ENCODE peak calls at places on chromosomes 16 and 17, in nine cellular contexts. J is transverse colon, Y is H1, S is GM12878, L is HepG2, F is sigmoid colon, C is K562, I is suprapubic skin, E is SK-N-SH. G is an unnamed sample.

GRCh38 chr16:57297856-57298255 is 13.4 kb upstream of the PLLP start:
- DNase-seq in J (no peak), Y (no peak), S (no peak), L (no peak), F (peak), C (no peak), I (no peak), E (no peak), G (no peak)

GRCh38 chr16:49457196-49457595 is 83.6 kb downstream of the C16orf78 start:
- DNase-seq in J (no peak), Y (no peak), S (no peak), L (no peak), F (no peak), C (no peak), I (peak), E (no peak), G (no peak)

GRCh38 chr17:10798332-10798749 is 5.6 kb downstream of the TMEM238L start:
- DNase-seq in J (peak), Y (no peak), S (no peak), L (no peak), F (no peak), C (no peak), I (no peak), E (no peak), G (no peak)

GRCh38 chr16:27291106-27291505 is 22.5 kb upstream of the NSMCE1 start:
- DNase-seq in J (no peak), Y (no peak), S (no peak), L (no peak), F (no peak), C (no peak), I (no peak), E (no peak), G (no peak)

GRCh38 chr16:65176603-65177002 is 54.7 kb upstream of the CDH11 start:
- DNase-seq in J (peak), Y (no peak), S (no peak), L (no peak), F (peak), C (no peak), I (no peak), E (no peak), G (no peak)

GRCh38 chr16:24515186-24515585 is 24.2 kb upstream of the RBBP6 start:
- DNase-seq in J (no peak), Y (no peak), S (no peak), L (no peak), F (no peak), C (no peak), I (no peak), E (no peak), G (no peak)

GRCh38 chr16:89829630-89830437 is 1.6 kb downstream of the SPIRE2 start:
- DNase-seq in J (peak), Y (no peak), S (no peak), L (peak), F (no peak), C (no peak), I (no peak), E (no peak), G (no peak)

GRCh38 chr17:12789075-12789975 is at the start of gene ARHGAP44:
- DNase-seq in J (peak), Y (peak), S (no peak), L (peak), F (peak), C (peak), I (no peak), E (peak), G (no peak)

GRCh38 chr17:78559749-78560368 is 17.3 kb downstream of the DNAH17 start:
- DNase-seq in J (no peak), Y (peak), S (no peak), L (no peak), F (no peak), C (peak), I (no peak), E (no peak), G (no peak)

GRCh38 chr17:15957206-15957605 is 12.3 kb downstream of the ADORA2B start:
- DNase-seq in J (no peak), Y (no peak), S (no peak), L (no peak), F (peak), C (peak), I (no peak), E (no peak), G (no peak)

GRCh38 chr17:7355053-7355452 is at the start of gene TMEM95:
- DNase-seq in J (peak), Y (no peak), S (no peak), L (no peak), F (peak), C (no peak), I (no peak), E (no peak), G (no peak)

GRCh38 chr16:56477096-56477878 is 25.9 kb downstream of the OGFOD1 start:
- DNase-seq in J (no peak), Y (no peak), S (no peak), L (peak), F (no peak), C (peak), I (no peak), E (no peak), G (no peak)

GRCh38 chr16:81510016-81510415 is 65.4 kb downstream of the CMIP start:
- DNase-seq in J (no peak), Y (no peak), S (no peak), L (no peak), F (no peak), C (no peak), I (no peak), E (no peak), G (no peak)

GRCh38 chr16:74666010-74666421 is 661 bp downstream of the RFWD3 start:
- DNase-seq in J (no peak), Y (no peak), S (no peak), L (no peak), F (no peak), C (no peak), I (no peak), E (no peak), G (no peak)

GRCh38 chr17:17985555-17985954 is 12.9 kb downstream of the DRC3 start:
- DNase-seq in J (no peak), Y (no peak), S (no peak), L (no peak), F (no peak), C (no peak), I (no peak), E (peak), G (no peak)

GRCh38 chr16:1772362-1772907 is at the start of gene EME2:
- DNase-seq in J (peak), Y (no peak), S (no peak), L (peak), F (no peak), C (peak), I (no peak), E (peak), G (no peak)

GRCh38 chr17:78873519-78874340 is 29.3 kb downstream of the CEP295NL start:
- DNase-seq in J (no peak), Y (no peak), S (no peak), L (no peak), F (no peak), C (no peak), I (no peak), E (peak), G (no peak)

GRCh38 chr17:46162871-46163270 is 30.4 kb downstream of the KANSL1 start:
- DNase-seq in J (no peak), Y (no peak), S (no peak), L (no peak), F (no peak), C (no peak), I (no peak), E (no peak), G (no peak)

GRCh38 chr16:65679785-65680184 is 557.9 kb upstream of the CDH11 start:
- DNase-seq in J (no peak), Y (no peak), S (no peak), L (no peak), F (no peak), C (no peak), I (no peak), E (no peak), G (no peak)

GRCh38 chr17:42380935-42381334 is 7.3 kb downstream of the STAT3 start:
- DNase-seq in J (no peak), Y (no peak), S (no peak), L (peak), F (no peak), C (no peak), I (no peak), E (no peak), G (no peak)

DNA sequence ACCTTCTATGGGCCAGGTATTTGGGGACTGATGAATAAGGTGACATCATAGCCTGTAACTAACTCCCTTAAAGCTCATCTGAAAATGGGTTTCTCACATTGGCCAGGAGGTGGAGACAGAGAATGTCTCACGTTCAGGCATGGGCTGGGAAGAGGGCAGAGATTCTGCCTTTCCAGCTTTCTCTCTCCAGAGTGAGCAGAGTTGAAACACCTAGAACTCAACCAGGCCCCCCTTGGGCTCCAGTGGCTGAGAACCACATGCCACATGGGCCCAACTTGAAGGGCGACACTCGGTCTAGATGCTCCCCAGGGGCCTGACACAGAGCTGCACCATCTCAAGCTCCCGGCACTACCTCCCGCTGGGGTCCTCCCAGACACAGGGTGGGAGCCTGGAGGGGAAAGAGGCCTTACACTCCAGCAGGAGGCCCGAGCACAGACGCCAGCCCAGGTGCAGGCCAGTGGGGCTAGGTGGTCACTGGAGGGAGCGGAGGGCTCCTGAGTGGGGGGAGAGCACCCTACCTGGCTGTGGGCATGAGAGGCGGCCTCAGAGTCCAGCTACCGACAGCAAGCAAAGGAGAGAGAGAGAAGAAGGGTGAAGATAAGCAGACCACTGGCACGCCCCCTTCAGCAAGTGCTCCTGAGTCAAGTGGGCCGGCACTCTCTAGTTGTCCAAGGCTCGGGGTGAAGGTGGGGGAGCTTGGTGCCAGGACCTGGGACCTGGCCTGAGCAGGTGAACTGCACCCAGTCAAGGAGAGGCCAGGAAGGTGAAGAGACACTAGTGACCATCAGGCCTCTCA is 55.9 kb downstream of the MYO18A start:
- DNase-seq in J (no peak), Y (no peak), S (no peak), L (peak), F (no peak), C (peak), I (no peak), E (peak), G (no peak)
- TF ChIP-seq POLR2AphosphoS5 in J (no peak), Y (no peak), S (no peak), L (no peak), F (no peak), C (no peak), I (no peak), E (no peak), G (no peak)

GRCh38 chr16:72487283-72487682 is 315.3 kb upstream of the PMFBP1 start:
- DNase-seq in J (no peak), Y (no peak), S (no peak), L (no peak), F (no peak), C (no peak), I (no peak), E (no peak), G (no peak)

GRCh38 chr16:72480926-72481325 is 309.0 kb upstream of the PMFBP1 start:
- DNase-seq in J (no peak), Y (no peak), S (no peak), L (no peak), F (no peak), C (no peak), I (no peak), E (no peak), G (no peak)

GRCh38 chr16:72481419-72481818 is 309.5 kb upstream of the PMFBP1 start:
- DNase-seq in J (no peak), Y (no peak), S (no peak), L (no peak), F (no peak), C (no peak), I (no peak), E (no peak), G (no peak)

GRCh38 chr16:72482695-72483094 is 310.7 kb upstream of the PMFBP1 start:
- DNase-seq in J (no peak), Y (no peak), S (no peak), L (no peak), F (no peak), C (no peak), I (no peak), E (no peak), G (no peak)
- TF ChIP-seq EP300 in J (no peak), Y (no peak), S (no peak), L (no peak), F (no peak), C (no peak), I (no peak), E (no peak), G (no peak)

GRCh38 chr16:88439016-88439415 is 14.1 kb upstream of the ZFPM1 start:
- DNase-seq in J (no peak), Y (no peak), S (no peak), L (no peak), F (no peak), C (no peak), I (no peak), E (no peak), G (no peak)
- H3K27ac ChIP-seq in J (no peak), Y (no peak), S (no peak), L (no peak), F (no peak), C (no peak), I (no peak), E (no peak), G (no peak)

DNA sequence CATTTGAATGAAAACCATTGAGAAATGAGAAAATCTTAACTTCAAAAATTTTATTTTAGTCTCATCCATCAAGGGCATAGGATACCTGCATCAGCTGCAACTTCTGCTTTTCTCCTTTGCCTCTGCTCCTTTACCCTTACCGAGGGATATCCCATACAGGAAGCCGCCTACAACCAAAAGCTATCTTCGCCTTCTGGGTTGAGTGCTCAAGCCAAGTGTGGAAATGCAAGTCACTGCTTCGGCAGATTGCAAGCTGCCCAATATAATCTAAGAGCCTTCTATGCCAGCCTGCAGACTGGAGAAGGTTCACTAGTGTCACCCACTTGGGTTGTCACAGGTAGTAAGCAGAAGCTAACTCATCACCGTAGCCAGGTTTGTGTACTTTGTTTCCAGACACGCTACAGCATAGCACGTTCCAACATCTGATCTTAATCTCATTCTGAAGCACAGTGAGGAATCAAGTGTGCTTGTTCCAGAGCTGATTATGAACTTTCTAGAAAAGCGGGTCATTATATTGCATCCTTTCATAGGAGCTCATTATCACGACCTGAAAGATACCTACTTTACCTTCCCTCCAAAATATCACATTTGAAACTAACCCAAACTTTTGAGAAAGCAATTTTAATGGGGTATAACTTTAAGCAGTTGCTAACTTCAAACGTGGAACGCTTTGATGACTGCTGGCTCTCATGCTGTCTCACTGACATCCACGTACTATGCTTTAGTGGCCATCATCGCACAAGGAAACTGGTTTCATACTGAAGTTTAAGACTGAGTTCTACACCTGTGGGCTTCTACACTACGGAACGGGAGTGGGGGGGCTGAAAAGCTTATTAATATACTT is 8.0 kb upstream of the UNK start:
- DNase-seq in J (no peak), Y (no peak), S (no peak), L (no peak), F (peak), C (no peak), I (peak), E (no peak), G (no peak)
- TF ChIP-seq POLR2AphosphoS5 in J (peak), Y (peak), S (peak), L (peak), F (peak), C (peak), I (peak), E (peak), G (peak)

DNA sequence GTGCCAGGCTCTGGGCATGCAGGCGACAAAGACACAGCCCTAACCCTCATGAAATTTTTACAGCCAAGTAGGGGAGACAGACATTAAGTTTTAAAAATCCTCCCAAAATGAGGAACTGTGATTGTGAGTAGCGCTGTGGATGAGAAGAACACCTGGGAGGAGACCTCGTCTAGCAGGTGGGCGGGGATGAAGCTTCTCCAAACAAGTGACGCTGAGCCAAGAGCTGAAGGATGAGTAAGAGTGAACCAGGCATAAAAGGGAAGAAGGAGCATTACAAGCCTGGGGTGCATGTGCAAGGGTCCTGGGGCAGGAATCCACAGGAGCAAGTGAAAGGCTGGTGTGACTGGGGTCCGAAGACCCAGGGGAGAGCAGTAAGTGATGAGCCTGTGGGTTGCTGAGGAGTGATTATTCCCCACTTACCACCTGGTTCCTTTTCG is 149.4 kb upstream of the HS3ST2 start:
- DNase-seq in J (no peak), Y (no peak), S (no peak), L (no peak), F (no peak), C (no peak), I (peak), E (no peak), G (no peak)
- TF ChIP-seq EP300 in J (no peak), Y (no peak), S (no peak), L (no peak), F (no peak), C (no peak), I (no peak), E (no peak), G (no peak)

GRCh38 chr16:8628981-8629725 is 7.7 kb downstream of the METTL22 start:
- DNase-seq in J (no peak), Y (no peak), S (no peak), L (no peak), F (peak), C (no peak), I (no peak), E (no peak), G (no peak)

GRCh38 chr16:8630205-8630953 is 8.9 kb downstream of the METTL22 start:
- DNase-seq in J (no peak), Y (no peak), S (no peak), L (no peak), F (peak), C (no peak), I (no peak), E (no peak), G (no peak)

GRCh38 chr16:8631373-8631772 is 9.9 kb downstream of the METTL22 start:
- DNase-seq in J (no peak), Y (no peak), S (no peak), L (no peak), F (no peak), C (no peak), I (no peak), E (no peak), G (no peak)

GRCh38 chr16:8632675-8633182 is 11.2 kb downstream of the METTL22 start:
- DNase-seq in J (peak), Y (no peak), S (no peak), L (no peak), F (peak), C (no peak), I (no peak), E (no peak), G (no peak)

GRCh38 chr16:8631818-8632217 is 10.3 kb downstream of the METTL22 start:
- DNase-seq in J (no peak), Y (no peak), S (no peak), L (no peak), F (no peak), C (no peak), I (no peak), E (no peak), G (no peak)
- H3K27ac ChIP-seq in J (peak), Y (no peak), S (no peak), L (no peak), F (no peak), C (no peak), I (no peak), E (no peak), G (no peak)

DNA sequence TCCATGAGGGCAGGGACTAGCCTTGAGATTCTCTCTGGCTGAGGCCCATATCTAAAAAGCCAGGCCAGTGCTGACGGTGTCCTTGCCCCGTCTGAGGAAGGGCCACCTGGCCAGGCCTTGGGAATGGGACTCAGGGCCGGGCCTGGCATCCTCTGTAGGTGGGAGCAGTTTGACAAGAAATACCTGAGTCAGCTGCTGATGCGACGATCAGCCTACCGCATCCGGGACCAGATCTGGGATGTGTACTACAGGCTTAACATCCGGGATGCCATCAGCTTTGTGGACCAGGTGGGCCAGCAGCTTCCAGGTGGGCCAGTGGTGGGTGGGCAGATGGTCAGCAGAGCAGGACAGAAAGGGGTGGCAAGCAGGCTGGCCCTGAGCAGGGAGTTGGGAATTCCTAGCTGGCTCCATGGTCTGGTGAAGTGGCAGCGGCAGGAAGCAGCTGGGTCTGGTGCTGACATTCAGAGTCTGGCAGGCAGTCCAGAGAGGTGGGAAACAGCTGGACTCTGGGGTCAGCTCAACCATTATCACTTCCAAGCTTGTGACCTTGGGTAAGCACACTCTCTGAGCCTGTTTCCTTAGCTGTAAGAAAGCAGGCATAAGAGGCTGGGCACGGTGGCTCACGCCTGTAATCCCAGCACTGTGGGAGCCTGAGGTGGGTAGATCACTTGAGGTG is 9.5 kb downstream of the SLC9A5 start:
- DNase-seq in J (no peak), Y (no peak), S (no peak), L (no peak), F (peak), C (no peak), I (no peak), E (no peak), G (no peak)
- TF ChIP-seq POLR2AphosphoS5 in J (no peak), Y (no peak), S (no peak), L (no peak), F (no peak), C (no peak), I (no peak), E (no peak), G (no peak)

G was measured in esophagus muscularis mucosa.